ENCODE peak calls at places on chromosome 11, in six cellular contexts. One of them, this sample, is unnamed.

GRCh38 chr11:10478066-10478465 is 23.0 kb downstream of the AMPD3 start:
- DNase-seq in EL: no peak
- DNase-seq in activated T-cell treated with anti-CD3 and anti-CD28 coated beads, Interleukin-2, amount 50 U/mL, for 1 hour: no peak
- DNase-seq in dorsolateral prefrontal cortex: no peak
- DNase-seq in stimulated activated CD4-positive, alpha-beta T cell treated with anti-CD3 and anti-CD28 coated beads, Interleukin-1b, Interleukin-23, amount 100 ng/mL, for 4 hours: no peak
- DNase-seq in HS-5: no peak
- DNase-seq in this sample: no peak

GRCh38 chr11:47917643-47918369 is 62.6 kb upstream of the PTPRJ start:
- DNase-seq in EL: peak
- DNase-seq in activated T-cell treated with anti-CD3 and anti-CD28 coated beads, Interleukin-2, amount 50 U/mL, for 1 hour: no peak
- DNase-seq in dorsolateral prefrontal cortex: no peak
- DNase-seq in stimulated activated CD4-positive, alpha-beta T cell treated with anti-CD3 and anti-CD28 coated beads, Interleukin-1b, Interleukin-23, amount 100 ng/mL, for 4 hours: no peak
- DNase-seq in HS-5: no peak
- DNase-seq in this sample: no peak

GRCh38 chr11:115085461-115086220 is 407.3 kb downstream of the NXPE2 start:
- DNase-seq in EL: no peak
- DNase-seq in activated T-cell treated with anti-CD3 and anti-CD28 coated beads, Interleukin-2, amount 50 U/mL, for 1 hour: no peak
- DNase-seq in dorsolateral prefrontal cortex: no peak
- DNase-seq in stimulated activated CD4-positive, alpha-beta T cell treated with anti-CD3 and anti-CD28 coated beads, Interleukin-1b, Interleukin-23, amount 100 ng/mL, for 4 hours: no peak
- DNase-seq in HS-5: no peak
- DNase-seq in this sample: no peak

GRCh38 chr11:70111269-70112016 is 33.3 kb downstream of the ANO1 start:
- DNase-seq in EL: peak
- DNase-seq in activated T-cell treated with anti-CD3 and anti-CD28 coated beads, Interleukin-2, amount 50 U/mL, for 1 hour: no peak
- DNase-seq in dorsolateral prefrontal cortex: no peak
- DNase-seq in stimulated activated CD4-positive, alpha-beta T cell treated with anti-CD3 and anti-CD28 coated beads, Interleukin-1b, Interleukin-23, amount 100 ng/mL, for 4 hours: no peak
- DNase-seq in HS-5: no peak
- DNase-seq in this sample: no peak

GRCh38 chr11:64609436-64610047 is 18.5 kb downstream of the SLC22A12 start:
- DNase-seq in EL: no peak
- DNase-seq in activated T-cell treated with anti-CD3 and anti-CD28 coated beads, Interleukin-2, amount 50 U/mL, for 1 hour: no peak
- DNase-seq in dorsolateral prefrontal cortex: no peak
- DNase-seq in stimulated activated CD4-positive, alpha-beta T cell treated with anti-CD3 and anti-CD28 coated beads, Interleukin-1b, Interleukin-23, amount 100 ng/mL, for 4 hours: no peak
- DNase-seq in HS-5: no peak
- DNase-seq in this sample: no peak

GRCh38 chr11:12016246-12016645 is 7.8 kb upstream of the DKK3 start:
- DNase-seq in EL: no peak
- DNase-seq in activated T-cell treated with anti-CD3 and anti-CD28 coated beads, Interleukin-2, amount 50 U/mL, for 1 hour: no peak
- DNase-seq in dorsolateral prefrontal cortex: no peak
- DNase-seq in stimulated activated CD4-positive, alpha-beta T cell treated with anti-CD3 and anti-CD28 coated beads, Interleukin-1b, Interleukin-23, amount 100 ng/mL, for 4 hours: no peak
- DNase-seq in HS-5: no peak
- DNase-seq in this sample: no peak

GRCh38 chr11:46918087-46918751 is at the start of gene LRP4:
- DNase-seq in EL: peak
- DNase-seq in activated T-cell treated with anti-CD3 and anti-CD28 coated beads, Interleukin-2, amount 50 U/mL, for 1 hour: peak
- DNase-seq in dorsolateral prefrontal cortex: no peak
- DNase-seq in stimulated activated CD4-positive, alpha-beta T cell treated with anti-CD3 and anti-CD28 coated beads, Interleukin-1b, Interleukin-23, amount 100 ng/mL, for 4 hours: peak
- DNase-seq in HS-5: no peak
- DNase-seq in this sample: peak

GRCh38 chr11:19953342-19953741 is 206.9 kb downstream of the DBX1 start:
- DNase-seq in EL: peak
- DNase-seq in activated T-cell treated with anti-CD3 and anti-CD28 coated beads, Interleukin-2, amount 50 U/mL, for 1 hour: no peak
- DNase-seq in dorsolateral prefrontal cortex: no peak
- DNase-seq in stimulated activated CD4-positive, alpha-beta T cell treated with anti-CD3 and anti-CD28 coated beads, Interleukin-1b, Interleukin-23, amount 100 ng/mL, for 4 hours: no peak
- DNase-seq in HS-5: peak
- DNase-seq in this sample: no peak

GRCh38 chr11:91981995-91982394 is 242.6 kb upstream of the FAT3 start:
- DNase-seq in EL: peak
- DNase-seq in activated T-cell treated with anti-CD3 and anti-CD28 coated beads, Interleukin-2, amount 50 U/mL, for 1 hour: no peak
- DNase-seq in dorsolateral prefrontal cortex: no peak
- DNase-seq in stimulated activated CD4-positive, alpha-beta T cell treated with anti-CD3 and anti-CD28 coated beads, Interleukin-1b, Interleukin-23, amount 100 ng/mL, for 4 hours: no peak
- DNase-seq in HS-5: peak
- DNase-seq in this sample: no peak

GRCh38 chr11:3969613-3970012 is 114.1 kb downstream of the STIM1 start:
- DNase-seq in EL: no peak
- DNase-seq in activated T-cell treated with anti-CD3 and anti-CD28 coated beads, Interleukin-2, amount 50 U/mL, for 1 hour: no peak
- DNase-seq in dorsolateral prefrontal cortex: no peak
- DNase-seq in stimulated activated CD4-positive, alpha-beta T cell treated with anti-CD3 and anti-CD28 coated beads, Interleukin-1b, Interleukin-23, amount 100 ng/mL, for 4 hours: no peak
- DNase-seq in HS-5: no peak
- DNase-seq in this sample: no peak

GRCh38 chr11:47143322-47143721 is 33.4 kb downstream of the ARFGAP2 start:
- DNase-seq in EL: peak
- DNase-seq in activated T-cell treated with anti-CD3 and anti-CD28 coated beads, Interleukin-2, amount 50 U/mL, for 1 hour: no peak
- DNase-seq in dorsolateral prefrontal cortex: no peak
- DNase-seq in stimulated activated CD4-positive, alpha-beta T cell treated with anti-CD3 and anti-CD28 coated beads, Interleukin-1b, Interleukin-23, amount 100 ng/mL, for 4 hours: no peak
- DNase-seq in HS-5: peak
- DNase-seq in this sample: no peak

GRCh38 chr11:36195496-36196346 is 93.5 kb downstream of the COMMD9 start:
- DNase-seq in EL: no peak
- DNase-seq in activated T-cell treated with anti-CD3 and anti-CD28 coated beads, Interleukin-2, amount 50 U/mL, for 1 hour: no peak
- DNase-seq in dorsolateral prefrontal cortex: no peak
- DNase-seq in stimulated activated CD4-positive, alpha-beta T cell treated with anti-CD3 and anti-CD28 coated beads, Interleukin-1b, Interleukin-23, amount 100 ng/mL, for 4 hours: no peak
- DNase-seq in HS-5: no peak
- DNase-seq in this sample: no peak

GRCh38 chr11:117604349-117604995 is 192.5 kb downstream of the DSCAML1 start:
- DNase-seq in EL: peak
- DNase-seq in activated T-cell treated with anti-CD3 and anti-CD28 coated beads, Interleukin-2, amount 50 U/mL, for 1 hour: no peak
- DNase-seq in dorsolateral prefrontal cortex: peak
- DNase-seq in stimulated activated CD4-positive, alpha-beta T cell treated with anti-CD3 and anti-CD28 coated beads, Interleukin-1b, Interleukin-23, amount 100 ng/mL, for 4 hours: no peak
- DNase-seq in HS-5: no peak
- DNase-seq in this sample: no peak

GRCh38 chr11:72618801-72619200 is 55.4 kb downstream of the PDE2A start:
- DNase-seq in EL: peak
- DNase-seq in activated T-cell treated with anti-CD3 and anti-CD28 coated beads, Interleukin-2, amount 50 U/mL, for 1 hour: no peak
- DNase-seq in dorsolateral prefrontal cortex: no peak
- DNase-seq in stimulated activated CD4-positive, alpha-beta T cell treated with anti-CD3 and anti-CD28 coated beads, Interleukin-1b, Interleukin-23, amount 100 ng/mL, for 4 hours: no peak
- DNase-seq in HS-5: no peak
- DNase-seq in this sample: no peak

GRCh38 chr11:46560300-46561025 is 33.4 kb downstream of the AMBRA1 start:
- DNase-seq in EL: peak
- DNase-seq in activated T-cell treated with anti-CD3 and anti-CD28 coated beads, Interleukin-2, amount 50 U/mL, for 1 hour: no peak
- DNase-seq in dorsolateral prefrontal cortex: no peak
- DNase-seq in stimulated activated CD4-positive, alpha-beta T cell treated with anti-CD3 and anti-CD28 coated beads, Interleukin-1b, Interleukin-23, amount 100 ng/mL, for 4 hours: no peak
- DNase-seq in HS-5: no peak
- DNase-seq in this sample: no peak

GRCh38 chr11:45058344-45058743 is 88.1 kb upstream of the PRDM11 start:
- DNase-seq in EL: no peak
- DNase-seq in activated T-cell treated with anti-CD3 and anti-CD28 coated beads, Interleukin-2, amount 50 U/mL, for 1 hour: no peak
- DNase-seq in dorsolateral prefrontal cortex: no peak
- DNase-seq in stimulated activated CD4-positive, alpha-beta T cell treated with anti-CD3 and anti-CD28 coated beads, Interleukin-1b, Interleukin-23, amount 100 ng/mL, for 4 hours: no peak
- DNase-seq in HS-5: no peak
- DNase-seq in this sample: no peak

GRCh38 chr11:118924591-118925585 is 838 bp downstream of the BCL9L start:
- DNase-seq in EL: peak
- DNase-seq in activated T-cell treated with anti-CD3 and anti-CD28 coated beads, Interleukin-2, amount 50 U/mL, for 1 hour: peak
- DNase-seq in dorsolateral prefrontal cortex: no peak
- DNase-seq in stimulated activated CD4-positive, alpha-beta T cell treated with anti-CD3 and anti-CD28 coated beads, Interleukin-1b, Interleukin-23, amount 100 ng/mL, for 4 hours: no peak
- DNase-seq in HS-5: no peak
- DNase-seq in this sample: no peak

GRCh38 chr11:3058753-3059664 is 1.8 kb upstream of the CARS1 start:
- DNase-seq in EL: peak
- DNase-seq in activated T-cell treated with anti-CD3 and anti-CD28 coated beads, Interleukin-2, amount 50 U/mL, for 1 hour: no peak
- DNase-seq in dorsolateral prefrontal cortex: no peak
- DNase-seq in stimulated activated CD4-positive, alpha-beta T cell treated with anti-CD3 and anti-CD28 coated beads, Interleukin-1b, Interleukin-23, amount 100 ng/mL, for 4 hours: no peak
- DNase-seq in HS-5: peak
- DNase-seq in this sample: no peak

GRCh38 chr11:76455331-76455730 is 10.5 kb downstream of the EMSY start:
- DNase-seq in EL: peak
- DNase-seq in activated T-cell treated with anti-CD3 and anti-CD28 coated beads, Interleukin-2, amount 50 U/mL, for 1 hour: no peak
- DNase-seq in dorsolateral prefrontal cortex: no peak
- DNase-seq in stimulated activated CD4-positive, alpha-beta T cell treated with anti-CD3 and anti-CD28 coated beads, Interleukin-1b, Interleukin-23, amount 100 ng/mL, for 4 hours: no peak
- DNase-seq in HS-5: no peak
- DNase-seq in this sample: no peak

GRCh38 chr11:64850979-64851567 is 6.6 kb upstream of the CDC42BPG start:
- DNase-seq in EL: peak
- DNase-seq in activated T-cell treated with anti-CD3 and anti-CD28 coated beads, Interleukin-2, amount 50 U/mL, for 1 hour: peak
- DNase-seq in dorsolateral prefrontal cortex: no peak
- DNase-seq in stimulated activated CD4-positive, alpha-beta T cell treated with anti-CD3 and anti-CD28 coated beads, Interleukin-1b, Interleukin-23, amount 100 ng/mL, for 4 hours: no peak
- DNase-seq in HS-5: no peak
- DNase-seq in this sample: peak

GRCh38 chr11:47587039-47587675 is 679 bp downstream of the FAM180B start:
- DNase-seq in EL: no peak
- DNase-seq in activated T-cell treated with anti-CD3 and anti-CD28 coated beads, Interleukin-2, amount 50 U/mL, for 1 hour: no peak
- DNase-seq in dorsolateral prefrontal cortex: no peak
- DNase-seq in stimulated activated CD4-positive, alpha-beta T cell treated with anti-CD3 and anti-CD28 coated beads, Interleukin-1b, Interleukin-23, amount 100 ng/mL, for 4 hours: no peak
- DNase-seq in HS-5: no peak
- DNase-seq in this sample: peak

GRCh38 chr11:134401825-134402809 is 9.9 kb downstream of the B3GAT1 start:
- DNase-seq in EL: no peak
- DNase-seq in activated T-cell treated with anti-CD3 and anti-CD28 coated beads, Interleukin-2, amount 50 U/mL, for 1 hour: no peak
- DNase-seq in dorsolateral prefrontal cortex: no peak
- DNase-seq in stimulated activated CD4-positive, alpha-beta T cell treated with anti-CD3 and anti-CD28 coated beads, Interleukin-1b, Interleukin-23, amount 100 ng/mL, for 4 hours: no peak
- DNase-seq in HS-5: no peak
- DNase-seq in this sample: no peak

GRCh38 chr11:44361883-44362282 is 51.9 kb upstream of the ALX4 start:
- DNase-seq in EL: peak
- DNase-seq in activated T-cell treated with anti-CD3 and anti-CD28 coated beads, Interleukin-2, amount 50 U/mL, for 1 hour: no peak
- DNase-seq in dorsolateral prefrontal cortex: no peak
- DNase-seq in stimulated activated CD4-positive, alpha-beta T cell treated with anti-CD3 and anti-CD28 coated beads, Interleukin-1b, Interleukin-23, amount 100 ng/mL, for 4 hours: no peak
- DNase-seq in HS-5: no peak
- DNase-seq in this sample: no peak

GRCh38 chr11:74538680-74539079 is 45.2 kb upstream of the LIPT2 start:
- DNase-seq in EL: no peak
- DNase-seq in activated T-cell treated with anti-CD3 and anti-CD28 coated beads, Interleukin-2, amount 50 U/mL, for 1 hour: no peak
- DNase-seq in dorsolateral prefrontal cortex: no peak
- DNase-seq in stimulated activated CD4-positive, alpha-beta T cell treated with anti-CD3 and anti-CD28 coated beads, Interleukin-1b, Interleukin-23, amount 100 ng/mL, for 4 hours: no peak
- DNase-seq in HS-5: no peak
- DNase-seq in this sample: no peak